ENCODE peak calls at places on chromosomes 7 and 10, in ten cellular contexts. J is fibroblast of mammary gland; S is NCI-H1105; K is ovary; T is fibroblast of pulmonary artery; I is fibroblast of lung; M is transverse colon; P is BJ; C is dorsolateral prefrontal cortex; R is stimulated activated CD8-positive, alpha-beta memory T cell treated with anti-CD3 and anti-CD28 coated beads, Interleukin-4, amount 100 ng/mL, for 1 hour. O is an unnamed sample.

GRCh38 chr7:74230446-74231231 is 20.8 kb downstream of the LAT2 start:
- DNase-seq in I (no peak), J (no peak), C (no peak), M (no peak), S (no peak), T (no peak), R (no peak), K (no peak), P (no peak), O (no peak)

GRCh38 chr7:75937958-75938786 is 23.2 kb downstream of the POR start:
- DNase-seq in R (no peak), T (peak), I (peak), J (peak), C (peak), M (peak), S (no peak), K (peak), P (peak), O (peak)

GRCh38 chr10:124579003-124579384 is 117.4 kb downstream of the LHPP start:
- DNase-seq in P (no peak), R (no peak), J (peak), S (no peak), K (no peak), I (peak), C (no peak), M (no peak), T (no peak), O (no peak)

GRCh38 chr7:151992375-151992774 is 33.1 kb upstream of the GALNT11 start:
- DNase-seq in K (no peak), M (peak), P (no peak), C (peak), J (peak), T (peak), R (no peak), I (peak), S (no peak), O (peak)

GRCh38 chr7:1060315-1061080 is 16.2 kb downstream of the GPR146 start:
- DNase-seq in C (no peak), I (no peak), J (no peak), K (no peak), T (no peak), S (no peak), P (no peak), M (no peak), R (no peak), O (peak)

GRCh38 chr10:126565456-126565855 is 105.0 kb downstream of the C10orf90 start:
- DNase-seq in C (no peak), S (no peak), P (no peak), I (peak), J (no peak), K (no peak), M (no peak), T (no peak), R (no peak), O (peak)

GRCh38 chr7:105769951-105770628 is 106.3 kb downstream of the ATXN7L1 start:
- DNase-seq in T (no peak), M (no peak), R (no peak), P (no peak), C (no peak), J (peak), S (no peak), K (no peak), I (no peak), O (peak)

GRCh38 chr10:117375360-117376147 is at the start of gene PDZD8:
- DNase-seq in I (peak), T (peak), M (peak), K (peak), C (peak), S (peak), J (peak), P (peak), R (peak), O (peak)

GRCh38 chr7:115230882-115231508 is 309.1 kb downstream of the MDFIC start:
- DNase-seq in R (no peak), C (no peak), J (peak), S (peak), P (peak), K (no peak), I (peak), T (peak), M (no peak), O (peak)

GRCh38 chr7:80230327-80230726 is 95.7 kb downstream of the GNAI1 start:
- DNase-seq in M (no peak), S (no peak), I (peak), R (no peak), P (no peak), T (no peak), K (no peak), C (no peak), J (no peak), O (no peak)

GRCh38 chr10:103658049-103658577 is 164.6 kb downstream of the NEURL1 start:
- DNase-seq in J (no peak), P (no peak), C (no peak), K (no peak), T (peak), I (no peak), R (no peak), S (no peak), M (no peak), O (no peak)

GRCh38 chr10:5629789-5630436 is 36.5 kb downstream of the ASB13 start:
- DNase-seq in I (peak), S (no peak), P (no peak), R (peak), C (peak), T (peak), M (peak), J (peak), K (peak), O (peak)

GRCh38 chr10:126160971-126161630 is 227.2 kb downstream of the ADAM12 start:
- DNase-seq in P (no peak), I (no peak), M (no peak), C (no peak), K (no peak), J (peak), S (no peak), R (no peak), T (no peak), O (no peak)

GRCh38 chr10:131320860-131321604 is 9.5 kb upstream of the TCERG1L start:
- DNase-seq in P (no peak), M (no peak), T (no peak), C (no peak), I (no peak), R (no peak), S (no peak), J (no peak), K (no peak), O (no peak)

GRCh38 chr7:19982841-19983835 is 209.7 kb upstream of the TMEM196 start:
- DNase-seq in J (peak), T (peak), P (peak), M (peak), I (peak), K (peak), S (no peak), R (no peak), C (no peak), O (peak)

GRCh38 chr10:113610636-113611601 is 52.9 kb downstream of the NRAP start:
- DNase-seq in M (no peak), R (no peak), K (no peak), J (no peak), S (no peak), T (no peak), C (no peak), I (peak), P (no peak), O (no peak)

O was measured in A673.